ENCODE peak calls at places on chromosomes 4 and X, in five cellular contexts. W, X, M, U and S are unnamed samples.

GRCh38 chrX:52424658-52425057 is 55.8 kb downstream of the XAGE2 start:
- DNase-seq in X (no peak), W (no peak), U (no peak), M (no peak), S (no peak)

GRCh38 chr4:48173055-48173991 is 39.3 kb upstream of the TXK start:
- DNase-seq in U (peak), W (no peak), M (peak), X (no peak), S (peak)

GRCh38 chr4:128341634-128342033 is 54.0 kb upstream of the PGRMC2 start:
- DNase-seq in U (no peak), X (no peak), M (no peak), W (no peak), S (no peak)

GRCh38 chrX:39665830-39666518 is 431.8 kb downstream of the BCOR start:
- DNase-seq in M (no peak), W (no peak), U (no peak), X (no peak), S (no peak)

GRCh38 chr4:169398294-169398693 is 127.5 kb upstream of the SH3RF1 start:
- DNase-seq in M (peak), W (no peak), U (peak), X (no peak), S (peak)

GRCh38 chr4:3518511-3518880 is 13.7 kb downstream of the LRPAP1 start:
- DNase-seq in W (no peak), X (no peak), U (no peak), M (no peak), S (no peak)

GRCh38 chrX:110964761-110965160 is 131.2 kb upstream of the PAK3 start:
- DNase-seq in U (no peak), W (no peak), X (no peak), M (no peak), S (no peak)

GRCh38 chr4:46977245-46977644 is 16.1 kb downstream of the GABRA4 start:
- DNase-seq in W (no peak), M (no peak), X (no peak), U (no peak), S (no peak)

GRCh38 chrX:16573781-16574180 is 76.2 kb upstream of the S100G start:
- DNase-seq in U (no peak), M (no peak), W (no peak), X (no peak), S (peak)

GRCh38 chr4:170080496-170080895 is 9.3 kb downstream of the AADAT start:
- DNase-seq in W (no peak), U (no peak), M (no peak), X (no peak), S (no peak)

GRCh38 chr4:88093874-88094273 is 64.6 kb downstream of the ABCG2 start:
- DNase-seq in W (no peak), M (no peak), U (no peak), X (no peak), S (no peak)

GRCh38 chr4:2259541-2260267 is 2.2 kb downstream of the MXD4 start:
- DNase-seq in U (no peak), M (no peak), W (no peak), X (peak), S (no peak)

GRCh38 chrX:35664838-35665237 is 133.3 kb upstream of the MAGEB16 start:
- DNase-seq in U (no peak), M (no peak), X (no peak), W (no peak), S (no peak)

GRCh38 chr4:105116616-105117319 is 29.9 kb upstream of the TET2 start:
- DNase-seq in M (no peak), X (no peak), U (no peak), W (no peak), S (no peak)

GRCh38 chr4:8513931-8514330 is 66.3 kb upstream of the GPR78 start:
- DNase-seq in U (no peak), M (no peak), W (no peak), X (no peak), S (no peak)

GRCh38 chr4:80471701-80472100 is 136.2 kb downstream of the CFAP299 start:
- DNase-seq in W (no peak), M (peak), X (no peak), U (peak), S (no peak)

GRCh38 chrX:133335027-133335426 is 80.3 kb downstream of the GPC4 start:
- DNase-seq in X (no peak), M (peak), W (no peak), U (peak), S (no peak)

GRCh38 chr4:22551550-22551949 is 35.7 kb upstream of the ADGRA3 start:
- DNase-seq in W (no peak), X (no peak), M (no peak), U (no peak), S (no peak)

GRCh38 chrX:15619053-15619772 is 18.5 kb upstream of the ACE2 start:
- DNase-seq in M (no peak), X (no peak), U (peak), W (no peak), S (no peak)

GRCh38 chr4:2256156-2256731 is 5.7 kb downstream of the MXD4 start:
- DNase-seq in X (peak), U (no peak), M (no peak), W (no peak), S (no peak)

GRCh38 chr4:10164877-10165283 is 48.3 kb upstream of the WDR1 start:
- DNase-seq in X (no peak), M (no peak), W (no peak), U (peak), S (no peak)

GRCh38 chrX:44507292-44507691 is 35.4 kb downstream of the FUNDC1 start:
- DNase-seq in X (no peak), W (no peak), U (no peak), M (no peak), S (no peak)

DNA sequence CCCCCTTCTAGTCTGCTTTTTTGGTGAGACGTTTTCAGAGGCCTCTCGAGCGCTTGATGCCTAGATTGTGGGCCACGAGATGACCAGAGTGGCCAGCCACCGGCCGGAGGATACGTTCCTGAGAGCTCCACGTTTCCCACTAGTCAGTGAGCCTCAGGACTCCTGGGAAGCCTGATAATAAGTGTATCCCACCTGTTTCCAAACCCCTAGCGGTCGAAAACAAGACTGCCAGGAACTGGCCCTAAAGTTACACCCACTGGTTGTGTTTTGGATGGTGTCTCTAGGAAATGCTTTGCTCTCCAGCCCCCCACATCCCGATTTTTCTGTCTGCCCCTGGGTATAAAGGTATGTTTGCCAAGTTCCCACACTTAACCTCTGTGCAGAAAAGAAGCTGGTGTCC is 4.6 kb upstream of the RS1 start:
- DNase-seq in U (peak), M (no peak), W (no peak), X (no peak), S (no peak)
- TF ChIP-seq CTCF in U (peak), M (peak), W (no peak), X (no peak), S (peak)

GRCh38 chr4:42653606-42654560 is 3.0 kb downstream of the ATP8A1 start:
- DNase-seq in X (no peak), W (no peak), U (peak), M (no peak), S (no peak)

GRCh38 chr4:42656736-42656985 is 244 bp downstream of the ATP8A1 start:
- DNase-seq in M (no peak), W (no peak), X (no peak), U (no peak), S (no peak)

GRCh38 chr4:42655248-42655647 is 1.7 kb downstream of the ATP8A1 start:
- DNase-seq in X (no peak), M (no peak), W (no peak), U (no peak), S (no peak)

GRCh38 chr4:42655921-42656735 is 777 bp downstream of the ATP8A1 start:
- DNase-seq in U (no peak), W (no peak), M (no peak), X (peak), S (no peak)

DNA sequence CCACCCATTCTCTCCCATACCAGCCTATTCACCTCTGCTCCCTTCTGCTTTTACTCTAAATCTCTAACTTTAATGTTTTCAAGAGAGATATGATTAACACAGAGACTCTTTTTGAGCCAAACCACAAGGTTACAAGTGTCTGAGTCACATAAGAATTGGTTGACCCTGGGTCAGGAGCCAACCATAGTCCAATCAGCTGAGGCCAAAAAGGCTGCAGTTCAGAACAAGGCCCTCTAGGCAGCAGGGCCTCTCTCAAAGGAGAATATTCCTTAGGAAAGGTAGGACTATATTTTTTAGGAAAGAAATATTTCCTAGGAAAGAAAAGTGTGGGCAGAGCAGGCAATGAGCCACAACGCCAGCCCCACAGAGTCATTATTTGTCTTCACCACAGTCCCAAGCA is 2.3 kb downstream of the ATP8A1 start:
- DNase-seq in M (no peak), W (no peak), X (no peak), U (peak), S (no peak)
- TF ChIP-seq CTCF in M (no peak), W (peak), X (no peak), U (no peak), S (no peak)

DNA sequence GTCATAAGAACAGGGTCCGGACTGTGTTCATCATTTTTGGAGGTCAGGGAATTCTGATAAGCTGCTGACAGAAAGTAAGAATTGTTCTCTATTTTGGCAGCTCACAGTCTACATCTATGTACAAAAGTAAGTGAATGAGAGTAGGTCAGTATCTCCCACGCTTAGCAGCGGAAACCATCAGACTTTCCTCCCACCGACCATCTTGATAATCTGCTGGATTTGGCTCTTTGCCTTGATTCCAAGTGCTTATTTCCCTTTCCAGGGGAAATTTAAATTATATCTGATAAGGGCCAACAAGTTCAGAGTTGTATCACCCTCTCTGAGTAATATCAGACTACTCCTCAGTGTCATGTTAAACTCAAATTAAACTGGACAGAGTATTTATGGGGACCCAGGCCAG is 118.0 kb downstream of the CAMK2D start:
- DNase-seq in X (no peak), M (no peak), U (no peak), W (no peak), S (no peak)
- TF ChIP-seq CTCF in X (no peak), M (no peak), U (no peak), W (no peak), S (no peak)

GRCh38 chrX:140762061-140762460 is 52.5 kb downstream of the LINC00632 start:
- DNase-seq in W (no peak), U (peak), M (peak), X (no peak), S (no peak)
- TF ChIP-seq CTCF in W (peak), U (peak), M (peak), X (peak), S (peak)

GRCh38 chr4:44869985-44870384 is 143.6 kb upstream of the GNPDA2 start:
- DNase-seq in W (no peak), X (no peak), M (no peak), U (no peak), S (no peak)

GRCh38 chr4:44869222-44869882 is 143.0 kb upstream of the GNPDA2 start:
- DNase-seq in W (no peak), X (no peak), U (no peak), M (no peak), S (no peak)
- TF ChIP-seq CTCF in W (peak), X (no peak), U (no peak), M (no peak), S (no peak)

GRCh38 chrX:112945796-112946195 is 105.2 kb upstream of the AMOT start:
- DNase-seq in X (no peak), W (no peak), U (no peak), M (no peak), S (no peak)

GRCh38 chrX:112946227-112946626 is 105.6 kb upstream of the AMOT start:
- DNase-seq in W (no peak), X (no peak), U (no peak), M (no peak), S (no peak)

DNA sequence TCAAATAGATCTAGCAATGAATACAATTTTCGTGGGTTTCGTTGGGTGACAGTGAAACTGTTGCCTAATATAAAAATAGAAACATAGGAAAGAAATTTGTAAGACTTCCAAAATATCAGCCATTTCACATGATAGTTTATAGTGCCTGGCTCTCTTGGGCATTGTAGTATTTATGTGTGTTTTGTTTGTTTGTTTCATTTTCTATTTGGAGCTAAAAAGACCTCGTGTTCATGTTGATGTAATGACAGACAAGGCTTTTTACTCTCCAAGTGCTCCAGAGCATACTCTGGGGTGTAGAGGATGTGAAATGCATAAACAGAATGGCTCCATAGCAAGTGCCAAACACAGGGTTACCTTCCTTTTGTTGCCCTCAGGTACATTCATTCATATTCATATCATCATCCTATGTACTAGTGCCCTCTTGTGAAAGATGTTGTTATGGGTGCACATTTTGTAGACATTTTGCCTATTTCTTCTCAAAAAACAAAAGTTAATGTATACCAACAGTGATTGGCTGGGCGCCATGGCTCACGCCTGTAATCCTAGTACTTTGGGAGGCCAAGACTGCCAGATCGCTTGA is 100.7 kb upstream of the AMOT start:
- DNase-seq in X (no peak), W (peak), M (no peak), U (no peak), S (no peak)
- TF ChIP-seq CTCF in X (no peak), W (peak), M (no peak), U (no peak), S (no peak)

GRCh38 chrX:153635788-153636668 is 11.0 kb upstream of the DUSP9 start:
- DNase-seq in U (no peak), M (no peak), W (no peak), X (no peak), S (no peak)
- TF ChIP-seq CTCF in U (no peak), M (peak), W (peak), X (peak), S (peak)

GRCh38 chr4:73662709-73663546 is 42.7 kb upstream of the RASSF6 start:
- DNase-seq in X (no peak), W (no peak), M (peak), U (peak), S (no peak)

GRCh38 chr4:73664470-73664869 is 44.2 kb upstream of the RASSF6 start:
- DNase-seq in U (no peak), M (no peak), X (no peak), W (no peak), S (no peak)

GRCh38 chr4:73660808-73661207 is 40.6 kb upstream of the RASSF6 start:
- DNase-seq in U (no peak), X (no peak), M (no peak), W (no peak), S (no peak)

DNA sequence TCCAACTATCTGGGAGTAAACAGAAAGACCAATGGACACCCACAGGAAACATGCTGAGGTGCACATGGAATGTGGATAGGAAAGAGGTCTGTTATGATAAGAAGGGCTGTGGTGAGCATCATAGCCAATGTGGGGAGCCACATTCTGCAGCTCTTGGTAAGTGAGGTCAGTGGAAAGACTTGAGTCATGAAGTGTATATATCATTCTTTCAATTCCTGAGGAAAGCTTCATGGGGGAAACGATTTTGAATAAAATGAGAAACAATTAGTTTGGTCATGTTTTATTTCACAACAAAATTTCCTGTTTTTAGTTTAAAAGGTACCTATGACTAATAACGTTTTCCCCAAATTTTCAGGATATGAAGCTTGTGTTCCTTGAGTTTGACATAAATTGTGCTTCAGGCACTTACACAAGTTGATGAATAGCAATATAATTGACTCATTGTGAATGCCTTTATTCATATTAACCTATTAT is 41.4 kb upstream of the RASSF6 start:
- DNase-seq in M (peak), X (no peak), W (no peak), U (peak), S (peak)
- TF ChIP-seq CTCF in M (peak), X (no peak), W (no peak), U (no peak), S (peak)